ENCODE peak calls at places on chromosome 13, in seven cellular contexts. One of them, this sample, is unnamed.
A peak's percentile ranks its signal among the peaks of the same experiment; 100 is the strongest.

GRCh38 chr13:32415019-32415418 is 12.9 kb downstream of the N4BP2L1 start:
- DNase-seq in T-helper 1 cell: no peak
- DNase-seq in stimulated activated CD4-positive, alpha-beta T cell treated with anti-CD3 and anti-CD28 coated beads, Interleukin-2, amount 100 ng/mL, for 48 hours: peak; percentile 13
- DNase-seq in C1 segment of cervical spinal cord: no peak
- DNase-seq in kidney tubule cell: peak; percentile 6
- DNase-seq in stimulated activated CD8-positive, alpha-beta memory T cell treated with anti-CD3 and anti-CD28 coated beads, Interleukin-15, amount 100 ng/mL, for 4 hours: no peak
- DNase-seq in hypothalamus: no peak
- DNase-seq in this sample: peak; percentile 8

GRCh38 chr13:99998261-99998660 is 16.7 kb downstream of the ZIC2 start:
- DNase-seq in T-helper 1 cell: no peak
- DNase-seq in hypothalamus: no peak
- DNase-seq in kidney tubule cell: no peak
- DNase-seq in stimulated activated CD4-positive, alpha-beta T cell treated with anti-CD3 and anti-CD28 coated beads, Interleukin-2, amount 100 ng/mL, for 48 hours: no peak
- DNase-seq in C1 segment of cervical spinal cord: no peak
- DNase-seq in stimulated activated CD8-positive, alpha-beta memory T cell treated with anti-CD3 and anti-CD28 coated beads, Interleukin-15, amount 100 ng/mL, for 4 hours: no peak
- DNase-seq in this sample: no peak

GRCh38 chr13:22757530-22758120 is 423.2 kb upstream of the SGCG start:
- DNase-seq in T-helper 1 cell: no peak
- DNase-seq in kidney tubule cell: peak; percentile 14
- DNase-seq in stimulated activated CD4-positive, alpha-beta T cell treated with anti-CD3 and anti-CD28 coated beads, Interleukin-2, amount 100 ng/mL, for 48 hours: no peak
- DNase-seq in stimulated activated CD8-positive, alpha-beta memory T cell treated with anti-CD3 and anti-CD28 coated beads, Interleukin-15, amount 100 ng/mL, for 4 hours: no peak
- DNase-seq in hypothalamus: no peak
- DNase-seq in C1 segment of cervical spinal cord: no peak
- DNase-seq in this sample: peak; percentile 10

GRCh38 chr13:111145071-111145470 is 30.0 kb downstream of the ARHGEF7 start:
- DNase-seq in T-helper 1 cell: no peak
- DNase-seq in C1 segment of cervical spinal cord: no peak
- DNase-seq in stimulated activated CD4-positive, alpha-beta T cell treated with anti-CD3 and anti-CD28 coated beads, Interleukin-2, amount 100 ng/mL, for 48 hours: no peak
- DNase-seq in stimulated activated CD8-positive, alpha-beta memory T cell treated with anti-CD3 and anti-CD28 coated beads, Interleukin-15, amount 100 ng/mL, for 4 hours: no peak
- DNase-seq in hypothalamus: no peak
- DNase-seq in kidney tubule cell: no peak
- DNase-seq in this sample: no peak

GRCh38 chr13:48333976-48334375 is 30.4 kb downstream of the RB1 start:
- DNase-seq in T-helper 1 cell: no peak
- DNase-seq in C1 segment of cervical spinal cord: no peak
- DNase-seq in hypothalamus: no peak
- DNase-seq in stimulated activated CD4-positive, alpha-beta T cell treated with anti-CD3 and anti-CD28 coated beads, Interleukin-2, amount 100 ng/mL, for 48 hours: no peak
- DNase-seq in stimulated activated CD8-positive, alpha-beta memory T cell treated with anti-CD3 and anti-CD28 coated beads, Interleukin-15, amount 100 ng/mL, for 4 hours: no peak
- DNase-seq in kidney tubule cell: peak; percentile 46
- DNase-seq in this sample: no peak

GRCh38 chr13:99468971-99469545 is 32.2 kb upstream of the TM9SF2 start:
- DNase-seq in stimulated activated CD8-positive, alpha-beta memory T cell treated with anti-CD3 and anti-CD28 coated beads, Interleukin-15, amount 100 ng/mL, for 4 hours: no peak
- DNase-seq in stimulated activated CD4-positive, alpha-beta T cell treated with anti-CD3 and anti-CD28 coated beads, Interleukin-2, amount 100 ng/mL, for 48 hours: no peak
- DNase-seq in hypothalamus: no peak
- DNase-seq in C1 segment of cervical spinal cord: no peak
- DNase-seq in kidney tubule cell: no peak
- DNase-seq in T-helper 1 cell: no peak
- DNase-seq in this sample: no peak

GRCh38 chr13:112392719-112393118 is 16.6 kb downstream of the SPACA7 start:
- DNase-seq in stimulated activated CD4-positive, alpha-beta T cell treated with anti-CD3 and anti-CD28 coated beads, Interleukin-2, amount 100 ng/mL, for 48 hours: no peak
- DNase-seq in C1 segment of cervical spinal cord: no peak
- DNase-seq in kidney tubule cell: no peak
- DNase-seq in T-helper 1 cell: no peak
- DNase-seq in hypothalamus: no peak
- DNase-seq in stimulated activated CD8-positive, alpha-beta memory T cell treated with anti-CD3 and anti-CD28 coated beads, Interleukin-15, amount 100 ng/mL, for 4 hours: no peak
- DNase-seq in this sample: no peak

GRCh38 chr13:113880651-113881611 is 17.1 kb upstream of the GAS6 start:
- DNase-seq in hypothalamus: no peak
- DNase-seq in stimulated activated CD8-positive, alpha-beta memory T cell treated with anti-CD3 and anti-CD28 coated beads, Interleukin-15, amount 100 ng/mL, for 4 hours: no peak
- DNase-seq in T-helper 1 cell: no peak
- DNase-seq in kidney tubule cell: peak; percentile 42
- DNase-seq in stimulated activated CD4-positive, alpha-beta T cell treated with anti-CD3 and anti-CD28 coated beads, Interleukin-2, amount 100 ng/mL, for 48 hours: no peak
- DNase-seq in C1 segment of cervical spinal cord: no peak
- DNase-seq in this sample: no peak

GRCh38 chr13:114099191-114099590 is 33.2 kb downstream of the RASA3 start:
- DNase-seq in hypothalamus: no peak
- DNase-seq in T-helper 1 cell: no peak
- DNase-seq in stimulated activated CD8-positive, alpha-beta memory T cell treated with anti-CD3 and anti-CD28 coated beads, Interleukin-15, amount 100 ng/mL, for 4 hours: no peak
- DNase-seq in stimulated activated CD4-positive, alpha-beta T cell treated with anti-CD3 and anti-CD28 coated beads, Interleukin-2, amount 100 ng/mL, for 48 hours: no peak
- DNase-seq in C1 segment of cervical spinal cord: no peak
- DNase-seq in kidney tubule cell: peak; percentile 87
- DNase-seq in this sample: peak; percentile 76

GRCh38 chr13:92991687-92992086 is 234.9 kb upstream of the GPC6 start:
- DNase-seq in kidney tubule cell: no peak
- DNase-seq in T-helper 1 cell: no peak
- DNase-seq in C1 segment of cervical spinal cord: no peak
- DNase-seq in stimulated activated CD8-positive, alpha-beta memory T cell treated with anti-CD3 and anti-CD28 coated beads, Interleukin-15, amount 100 ng/mL, for 4 hours: no peak
- DNase-seq in hypothalamus: no peak
- DNase-seq in stimulated activated CD4-positive, alpha-beta T cell treated with anti-CD3 and anti-CD28 coated beads, Interleukin-2, amount 100 ng/mL, for 48 hours: no peak
- DNase-seq in this sample: no peak

GRCh38 chr13:50119593-50119992 is 104.3 kb downstream of the KCNRG start:
- DNase-seq in T-helper 1 cell: no peak
- DNase-seq in stimulated activated CD8-positive, alpha-beta memory T cell treated with anti-CD3 and anti-CD28 coated beads, Interleukin-15, amount 100 ng/mL, for 4 hours: no peak
- DNase-seq in stimulated activated CD4-positive, alpha-beta T cell treated with anti-CD3 and anti-CD28 coated beads, Interleukin-2, amount 100 ng/mL, for 48 hours: no peak
- DNase-seq in C1 segment of cervical spinal cord: no peak
- DNase-seq in hypothalamus: no peak
- DNase-seq in kidney tubule cell: no peak
- DNase-seq in this sample: no peak

GRCh38 chr13:27644302-27644701 is 22.6 kb downstream of the POLR1D start:
- DNase-seq in stimulated activated CD8-positive, alpha-beta memory T cell treated with anti-CD3 and anti-CD28 coated beads, Interleukin-15, amount 100 ng/mL, for 4 hours: no peak
- DNase-seq in stimulated activated CD4-positive, alpha-beta T cell treated with anti-CD3 and anti-CD28 coated beads, Interleukin-2, amount 100 ng/mL, for 48 hours: no peak
- DNase-seq in T-helper 1 cell: no peak
- DNase-seq in kidney tubule cell: peak; percentile 28
- DNase-seq in hypothalamus: no peak
- DNase-seq in C1 segment of cervical spinal cord: no peak
- DNase-seq in this sample: no peak

GRCh38 chr13:84834201-84834600 is 951.9 kb upstream of the SLITRK1 start:
- DNase-seq in T-helper 1 cell: no peak
- DNase-seq in kidney tubule cell: no peak
- DNase-seq in stimulated activated CD4-positive, alpha-beta T cell treated with anti-CD3 and anti-CD28 coated beads, Interleukin-2, amount 100 ng/mL, for 48 hours: no peak
- DNase-seq in C1 segment of cervical spinal cord: no peak
- DNase-seq in hypothalamus: no peak
- DNase-seq in stimulated activated CD8-positive, alpha-beta memory T cell treated with anti-CD3 and anti-CD28 coated beads, Interleukin-15, amount 100 ng/mL, for 4 hours: no peak
- DNase-seq in this sample: no peak

GRCh38 chr13:98798849-98799645 is 46.6 kb upstream of the SLC15A1 start:
- DNase-seq in stimulated activated CD4-positive, alpha-beta T cell treated with anti-CD3 and anti-CD28 coated beads, Interleukin-2, amount 100 ng/mL, for 48 hours: no peak
- DNase-seq in hypothalamus: no peak
- DNase-seq in kidney tubule cell: no peak
- DNase-seq in stimulated activated CD8-positive, alpha-beta memory T cell treated with anti-CD3 and anti-CD28 coated beads, Interleukin-15, amount 100 ng/mL, for 4 hours: no peak
- DNase-seq in T-helper 1 cell: no peak
- DNase-seq in C1 segment of cervical spinal cord: no peak
- DNase-seq in this sample: no peak

GRCh38 chr13:95834134-95834765 is 157.3 kb downstream of the DNAJC3 start:
- DNase-seq in kidney tubule cell: peak; percentile 57
- DNase-seq in C1 segment of cervical spinal cord: peak; percentile 3
- DNase-seq in T-helper 1 cell: peak; percentile 37
- DNase-seq in stimulated activated CD4-positive, alpha-beta T cell treated with anti-CD3 and anti-CD28 coated beads, Interleukin-2, amount 100 ng/mL, for 48 hours: peak; percentile 55
- DNase-seq in hypothalamus: peak; percentile 31
- DNase-seq in stimulated activated CD8-positive, alpha-beta memory T cell treated with anti-CD3 and anti-CD28 coated beads, Interleukin-15, amount 100 ng/mL, for 4 hours: peak; percentile 17
- DNase-seq in this sample: peak; percentile 37

GRCh38 chr13:31100721-31101120 is 61.0 kb downstream of the HSPH1 start:
- DNase-seq in T-helper 1 cell: no peak
- DNase-seq in kidney tubule cell: no peak
- DNase-seq in stimulated activated CD8-positive, alpha-beta memory T cell treated with anti-CD3 and anti-CD28 coated beads, Interleukin-15, amount 100 ng/mL, for 4 hours: no peak
- DNase-seq in stimulated activated CD4-positive, alpha-beta T cell treated with anti-CD3 and anti-CD28 coated beads, Interleukin-2, amount 100 ng/mL, for 48 hours: no peak
- DNase-seq in C1 segment of cervical spinal cord: no peak
- DNase-seq in hypothalamus: no peak
- DNase-seq in this sample: no peak

GRCh38 chr13:98307744-98308524 is 130.9 kb upstream of the RNF113B start:
- DNase-seq in T-helper 1 cell: no peak
- DNase-seq in stimulated activated CD8-positive, alpha-beta memory T cell treated with anti-CD3 and anti-CD28 coated beads, Interleukin-15, amount 100 ng/mL, for 4 hours: no peak
- DNase-seq in stimulated activated CD4-positive, alpha-beta T cell treated with anti-CD3 and anti-CD28 coated beads, Interleukin-2, amount 100 ng/mL, for 48 hours: no peak
- DNase-seq in hypothalamus: no peak
- DNase-seq in kidney tubule cell: peak; percentile 38
- DNase-seq in C1 segment of cervical spinal cord: no peak
- DNase-seq in this sample: no peak

GRCh38 chr13:85806553-85807175 is 7.4 kb upstream of the SLITRK6 start:
- DNase-seq in hypothalamus: no peak
- DNase-seq in kidney tubule cell: peak; percentile 46
- DNase-seq in C1 segment of cervical spinal cord: no peak
- DNase-seq in stimulated activated CD8-positive, alpha-beta memory T cell treated with anti-CD3 and anti-CD28 coated beads, Interleukin-15, amount 100 ng/mL, for 4 hours: no peak
- DNase-seq in stimulated activated CD4-positive, alpha-beta T cell treated with anti-CD3 and anti-CD28 coated beads, Interleukin-2, amount 100 ng/mL, for 48 hours: no peak
- DNase-seq in T-helper 1 cell: no peak
- DNase-seq in this sample: no peak

GRCh38 chr13:100573121-100573520 is 15.5 kb downstream of the GGACT start:
- DNase-seq in stimulated activated CD4-positive, alpha-beta T cell treated with anti-CD3 and anti-CD28 coated beads, Interleukin-2, amount 100 ng/mL, for 48 hours: peak; percentile 67
- DNase-seq in C1 segment of cervical spinal cord: no peak
- DNase-seq in kidney tubule cell: peak; percentile 76
- DNase-seq in T-helper 1 cell: peak; percentile 54
- DNase-seq in stimulated activated CD8-positive, alpha-beta memory T cell treated with anti-CD3 and anti-CD28 coated beads, Interleukin-15, amount 100 ng/mL, for 4 hours: peak; percentile 6
- DNase-seq in hypothalamus: peak; percentile 64
- DNase-seq in this sample: peak; percentile 39

GRCh38 chr13:71863249-71863648 is 3.8 kb downstream of the DACH1 start:
- DNase-seq in hypothalamus: no peak
- DNase-seq in C1 segment of cervical spinal cord: no peak
- DNase-seq in stimulated activated CD4-positive, alpha-beta T cell treated with anti-CD3 and anti-CD28 coated beads, Interleukin-2, amount 100 ng/mL, for 48 hours: no peak
- DNase-seq in stimulated activated CD8-positive, alpha-beta memory T cell treated with anti-CD3 and anti-CD28 coated beads, Interleukin-15, amount 100 ng/mL, for 4 hours: no peak
- DNase-seq in T-helper 1 cell: no peak
- DNase-seq in kidney tubule cell: no peak
- DNase-seq in this sample: no peak